ENCODE peak calls at places on chromosomes 6 and 20, in seven cellular contexts. V is SK-N-MC, Q is GM12878, A is stomach, X is prostate gland, R is H1, M is transverse colon. O is an unnamed sample.

GRCh38 chr20:51412333-51412761 is 130.2 kb downstream of the NFATC2 start:
- DNase-seq in V (no peak), Q (no peak), A (no peak), X (no peak), R (no peak), M (no peak), O (no peak)

GRCh38 chr6:22363166-22363965 is 66.5 kb upstream of the PRL start:
- DNase-seq in V (no peak), Q (no peak), A (no peak), X (peak; percentile 44), R (no peak), M (no peak), O (no peak)

GRCh38 chr20:47843886-47844567 is 58.7 kb upstream of the SULF2 start:
- DNase-seq in V (no peak), Q (no peak), A (no peak), X (no peak), R (no peak), M (no peak), O (no peak)

GRCh38 chr6:134753001-134753400 is 196.9 kb downstream of the ALDH8A1 start:
- DNase-seq in V (no peak), Q (no peak), A (no peak), X (no peak), R (no peak), M (no peak), O (no peak)

GRCh38 chr6:89961481-89961880 is 67.2 kb downstream of the GJA10 start:
- DNase-seq in V (no peak), Q (no peak), A (no peak), X (no peak), R (no peak), M (no peak), O (no peak)

GRCh38 chr6:143765422-143766184 is 77.5 kb upstream of the LTV1 start:
- DNase-seq in V (no peak), Q (no peak), A (no peak), X (no peak), R (no peak), M (no peak), O (no peak)

GRCh38 chr20:31818376-31818908 is 714 bp upstream of the MYLK2 start:
- DNase-seq in V (no peak), Q (no peak), A (no peak), X (no peak), R (no peak), M (no peak), O (no peak)

GRCh38 chr6:4264076-4264475 is 128.7 kb upstream of the ECI2 start:
- DNase-seq in V (no peak), Q (no peak), A (no peak), X (no peak), R (no peak), M (no peak), O (no peak)

GRCh38 chr6:79617521-79617941 is 13.6 kb upstream of the SH3BGRL2 start:
- DNase-seq in V (no peak), Q (no peak), A (no peak), X (peak; percentile 20), R (no peak), M (no peak), O (no peak)

GRCh38 chr6:125274935-125275334 is 26.8 kb downstream of the HDDC2 start:
- DNase-seq in V (no peak), Q (no peak), A (no peak), X (no peak), R (no peak), M (no peak), O (no peak)

GRCh38 chr6:121510568-121511177 is 75.2 kb downstream of the GJA1 start:
- DNase-seq in V (no peak), Q (no peak), A (no peak), X (peak; percentile 19), R (no peak), M (no peak), O (no peak)

GRCh38 chr6:75205776-75206334 is at the start of gene COL12A1:
- DNase-seq in V (no peak), Q (no peak), A (peak; percentile 80), X (peak; percentile 83), R (no peak), M (peak; percentile 83), O (no peak)

GRCh38 chr6:73074175-73074574 is 151.1 kb downstream of the KHDC1L start:
- DNase-seq in V (no peak), Q (no peak), A (no peak), X (no peak), R (no peak), M (no peak), O (no peak)

GRCh38 chr20:6919792-6920468 is 152.4 kb downstream of the BMP2 start:
- DNase-seq in V (no peak), Q (no peak), A (no peak), X (no peak), R (no peak), M (no peak), O (no peak)

GRCh38 chr6:167748046-167748445 is 78.7 kb upstream of the AFDN start:
- DNase-seq in V (no peak), Q (no peak), A (peak; percentile 23), X (no peak), R (no peak), M (no peak), O (no peak)

GRCh38 chr6:167751579-167752115 is 75.1 kb upstream of the AFDN start:
- DNase-seq in V (no peak), Q (no peak), A (no peak), X (no peak), R (no peak), M (no peak), O (no peak)

GRCh38 chr6:167748458-167749379 is 78.0 kb upstream of the AFDN start:
- DNase-seq in V (no peak), Q (no peak), A (peak; percentile 24), X (no peak), R (no peak), M (no peak), O (no peak)

GRCh38 chr6:167747645-167748044 is 79.1 kb upstream of the AFDN start:
- DNase-seq in V (no peak), Q (no peak), A (no peak), X (no peak), R (no peak), M (no peak), O (no peak)

GRCh38 chr6:167750956-167751358 is 75.8 kb upstream of the AFDN start:
- DNase-seq in V (no peak), Q (no peak), A (peak; percentile 95), X (peak; percentile 99), R (no peak), M (peak; percentile 84), O (no peak)
- TF ChIP-seq POLR2AphosphoS5 in V (no peak), Q (no peak), A (no peak), X (peak; percentile 100), R (no peak), M (peak; percentile 65), O (no peak)

GRCh38 chr6:165894228-165894825 is 231.3 kb upstream of the PDE10A start:
- DNase-seq in V (no peak), Q (no peak), A (no peak), X (no peak), R (no peak), M (no peak), O (no peak)

GRCh38 chr6:165891320-165891719 is 228.3 kb upstream of the PDE10A start:
- DNase-seq in V (no peak), Q (no peak), A (no peak), X (no peak), R (no peak), M (no peak), O (no peak)

GRCh38 chr6:165893431-165893830 is 230.4 kb upstream of the PDE10A start:
- DNase-seq in V (no peak), Q (no peak), A (no peak), X (no peak), R (no peak), M (no peak), O (no peak)

GRCh38 chr6:165899592-165899991 is 236.6 kb upstream of the PDE10A start:
- DNase-seq in V (no peak), Q (no peak), A (no peak), X (no peak), R (no peak), M (no peak), O (no peak)

GRCh38 chr6:165895421-165896165 is 232.6 kb upstream of the PDE10A start:
- DNase-seq in V (no peak), Q (no peak), A (no peak), X (no peak), R (no peak), M (no peak), O (no peak)
- TF ChIP-seq POLR2AphosphoS5 in V (no peak), Q (no peak), A (no peak), X (no peak), R (no peak), M (no peak), O (no peak)

DNA sequence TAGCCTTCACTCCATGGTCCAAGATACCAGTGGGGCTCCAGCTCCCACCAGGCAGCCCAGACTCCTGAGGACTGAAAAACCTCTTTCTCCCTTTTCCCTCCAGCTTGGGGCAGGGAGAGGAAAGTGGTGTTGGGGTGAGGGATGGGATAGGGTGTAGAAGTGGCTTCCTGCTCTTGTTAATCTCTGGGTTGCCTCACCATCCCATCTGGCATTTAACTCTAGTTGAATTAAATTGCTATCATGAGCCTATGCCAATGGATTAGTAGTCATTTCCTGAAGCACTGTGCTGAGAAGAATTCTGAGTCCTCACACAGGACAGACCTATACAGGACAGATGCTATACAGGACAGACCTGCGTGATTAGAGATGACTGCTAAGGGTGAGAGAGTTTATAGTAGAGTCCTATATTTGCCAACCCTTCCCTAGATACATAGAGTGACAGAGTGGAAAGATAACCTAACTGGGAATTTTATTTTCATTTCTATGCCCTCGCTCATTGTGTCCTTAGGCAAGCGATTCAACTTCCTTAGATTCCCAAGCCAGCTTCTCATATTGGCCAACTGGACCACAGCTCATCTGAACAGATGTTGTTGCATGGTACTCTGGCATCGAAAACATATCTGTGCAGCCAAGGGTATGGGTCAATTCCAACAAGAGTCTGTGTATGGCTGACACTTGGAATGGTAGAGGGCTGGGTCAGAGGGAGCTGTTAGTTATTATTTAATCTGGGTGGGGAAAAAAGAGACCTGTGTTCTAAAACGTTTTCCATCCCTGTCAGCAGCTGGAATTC is 42.8 kb downstream of the MCHR2 start:
- DNase-seq in V (no peak), Q (no peak), A (no peak), X (no peak), R (no peak), M (no peak), O (no peak)
- TF ChIP-seq POLR2AphosphoS5 in V (no peak), Q (no peak), A (no peak), X (no peak), R (no peak), M (no peak), O (no peak)

DNA sequence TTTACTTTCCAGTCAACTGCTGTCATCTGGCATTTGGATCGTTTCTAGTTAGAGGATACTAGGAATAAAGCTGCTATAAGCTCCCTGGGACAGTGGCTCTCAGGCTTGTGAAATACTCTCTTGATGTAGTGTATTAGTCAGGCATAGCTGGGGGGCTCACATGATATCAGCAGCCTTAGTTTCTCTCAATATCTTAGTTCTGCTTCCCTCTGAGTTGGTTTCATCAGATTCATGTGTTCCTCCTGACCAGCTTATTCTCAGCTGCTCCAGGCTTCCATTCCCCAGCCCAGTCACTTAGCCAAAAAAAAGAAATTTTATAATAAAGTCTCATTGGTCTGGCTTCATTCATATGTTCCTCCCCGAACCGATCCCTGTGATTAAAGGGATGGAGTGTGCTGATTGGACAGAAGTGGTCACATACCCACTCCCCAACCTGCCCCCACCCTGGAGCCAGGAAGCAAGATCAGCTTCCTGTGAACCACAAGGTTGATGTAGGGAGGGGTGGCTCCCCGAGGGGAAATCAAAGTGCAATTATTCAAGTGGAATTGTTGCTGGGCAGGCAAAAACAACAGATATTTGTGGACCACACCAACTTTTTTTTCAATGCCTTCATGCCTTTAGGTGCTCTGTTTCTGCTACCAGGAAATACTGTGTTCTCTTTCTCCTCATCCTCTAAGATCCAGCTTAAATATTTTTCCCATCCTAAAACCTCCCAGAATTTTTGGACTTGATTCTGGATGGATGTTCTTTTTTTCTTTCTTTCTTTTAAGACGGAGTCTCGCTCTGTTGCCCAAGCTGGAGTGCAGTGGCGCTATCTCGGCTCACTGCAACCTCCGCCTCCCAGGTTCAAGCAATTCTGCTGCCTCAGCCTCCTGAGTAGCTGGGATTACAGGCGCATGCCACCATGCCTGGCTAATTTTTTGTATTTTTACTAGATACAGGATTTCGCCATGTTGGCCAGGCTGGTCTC is 11.2 kb upstream of the B4GALT5 start:
- DNase-seq in V (peak; percentile 28), Q (no peak), A (no peak), X (no peak), R (no peak), M (no peak), O (no peak)
- TF ChIP-seq POLR2AphosphoS5 in V (no peak), Q (no peak), A (no peak), X (peak; percentile 22), R (no peak), M (no peak), O (no peak)

O was measured in GM12891.